ENCODE peak calls at places on chromosomes 7 and 10, in eight cellular contexts. One of them, this sample, is unnamed.

GRCh38 chr7:67644149-67644548 is 647.5 kb downstream of the TYW1 start:
- DNase-seq in cardiac muscle cell: no peak
- DNase-seq in fibroblast of lung: no peak
- DNase-seq in suprapubic skin: no peak
- DNase-seq in GM06990: no peak
- DNase-seq in mammary epithelial cell: no peak
- DNase-seq in upper lobe of right lung: no peak
- DNase-seq in CD8-positive, alpha-beta T cell: no peak
- DNase-seq in this sample: no peak

GRCh38 chr7:134024729-134025128 is 102.4 kb upstream of the LRGUK start:
- DNase-seq in cardiac muscle cell: no peak
- DNase-seq in fibroblast of lung: peak
- DNase-seq in suprapubic skin: no peak
- DNase-seq in GM06990: no peak
- DNase-seq in mammary epithelial cell: no peak
- DNase-seq in upper lobe of right lung: no peak
- DNase-seq in CD8-positive, alpha-beta T cell: no peak
- DNase-seq in this sample: no peak

GRCh38 chr10:121543545-121543944 is 54.7 kb downstream of the FGFR2 start:
- DNase-seq in cardiac muscle cell: no peak
- DNase-seq in fibroblast of lung: no peak
- DNase-seq in suprapubic skin: no peak
- DNase-seq in GM06990: no peak
- DNase-seq in mammary epithelial cell: no peak
- DNase-seq in upper lobe of right lung: no peak
- DNase-seq in CD8-positive, alpha-beta T cell: no peak
- DNase-seq in this sample: no peak

GRCh38 chr10:87767253-87767652 is 50.8 kb downstream of the ATAD1 start:
- DNase-seq in cardiac muscle cell: no peak
- DNase-seq in fibroblast of lung: no peak
- DNase-seq in suprapubic skin: no peak
- DNase-seq in GM06990: no peak
- DNase-seq in mammary epithelial cell: no peak
- DNase-seq in upper lobe of right lung: no peak
- DNase-seq in CD8-positive, alpha-beta T cell: no peak
- DNase-seq in this sample: no peak

GRCh38 chr7:31062746-31063435 is 10.8 kb downstream of the ADCYAP1R1 start:
- DNase-seq in cardiac muscle cell: no peak
- DNase-seq in fibroblast of lung: no peak
- DNase-seq in suprapubic skin: no peak
- DNase-seq in GM06990: no peak
- DNase-seq in mammary epithelial cell: no peak
- DNase-seq in upper lobe of right lung: no peak
- DNase-seq in CD8-positive, alpha-beta T cell: no peak
- DNase-seq in this sample: no peak

GRCh38 chr10:94299417-94299816 is 63.3 kb downstream of the NOC3L start:
- DNase-seq in cardiac muscle cell: no peak
- DNase-seq in fibroblast of lung: peak
- DNase-seq in suprapubic skin: no peak
- DNase-seq in GM06990: no peak
- DNase-seq in mammary epithelial cell: peak
- DNase-seq in upper lobe of right lung: no peak
- DNase-seq in CD8-positive, alpha-beta T cell: no peak
- DNase-seq in this sample: no peak

GRCh38 chr10:21899736-21900135 is 103.8 kb downstream of the DNAJC1 start:
- DNase-seq in cardiac muscle cell: peak
- DNase-seq in fibroblast of lung: peak
- DNase-seq in suprapubic skin: no peak
- DNase-seq in GM06990: no peak
- DNase-seq in mammary epithelial cell: no peak
- DNase-seq in upper lobe of right lung: no peak
- DNase-seq in CD8-positive, alpha-beta T cell: no peak
- DNase-seq in this sample: no peak

GRCh38 chr7:131521651-131522163 is 34.7 kb downstream of the PODXL start:
- DNase-seq in cardiac muscle cell: no peak
- DNase-seq in fibroblast of lung: no peak
- DNase-seq in suprapubic skin: no peak
- DNase-seq in GM06990: no peak
- DNase-seq in mammary epithelial cell: no peak
- DNase-seq in upper lobe of right lung: peak
- DNase-seq in CD8-positive, alpha-beta T cell: no peak
- DNase-seq in this sample: no peak

GRCh38 chr10:93458821-93459257 is 23.3 kb downstream of the MYOF start:
- DNase-seq in cardiac muscle cell: peak
- DNase-seq in fibroblast of lung: peak
- DNase-seq in suprapubic skin: no peak
- DNase-seq in GM06990: no peak
- DNase-seq in mammary epithelial cell: peak
- DNase-seq in upper lobe of right lung: peak
- DNase-seq in CD8-positive, alpha-beta T cell: no peak
- DNase-seq in this sample: peak

GRCh38 chr7:35839860-35840854 is 39.3 kb downstream of the SEPTIN7 start:
- DNase-seq in cardiac muscle cell: no peak
- DNase-seq in fibroblast of lung: peak
- DNase-seq in suprapubic skin: no peak
- DNase-seq in GM06990: no peak
- DNase-seq in mammary epithelial cell: peak
- DNase-seq in upper lobe of right lung: no peak
- DNase-seq in CD8-positive, alpha-beta T cell: no peak
- DNase-seq in this sample: peak

GRCh38 chr7:107958764-107959526 is 44.0 kb downstream of the LAMB1 start:
- DNase-seq in cardiac muscle cell: no peak
- DNase-seq in fibroblast of lung: peak
- DNase-seq in suprapubic skin: no peak
- DNase-seq in GM06990: no peak
- DNase-seq in mammary epithelial cell: peak
- DNase-seq in upper lobe of right lung: no peak
- DNase-seq in CD8-positive, alpha-beta T cell: no peak
- DNase-seq in this sample: peak

GRCh38 chr7:81457858-81458522 is 311.9 kb downstream of the HGF start:
- DNase-seq in cardiac muscle cell: peak
- DNase-seq in fibroblast of lung: peak
- DNase-seq in suprapubic skin: no peak
- DNase-seq in GM06990: no peak
- DNase-seq in mammary epithelial cell: no peak
- DNase-seq in upper lobe of right lung: no peak
- DNase-seq in CD8-positive, alpha-beta T cell: no peak
- DNase-seq in this sample: no peak
- TF ChIP-seq CTCF in cardiac muscle cell: peak
- TF ChIP-seq CTCF in fibroblast of lung: no peak
- TF ChIP-seq CTCF in suprapubic skin: no peak
- TF ChIP-seq CTCF in GM06990: no peak
- TF ChIP-seq CTCF in mammary epithelial cell: peak
- TF ChIP-seq CTCF in upper lobe of right lung: peak
- TF ChIP-seq CTCF in CD8-positive, alpha-beta T cell: no peak
- TF ChIP-seq CTCF in this sample: peak

DNA sequence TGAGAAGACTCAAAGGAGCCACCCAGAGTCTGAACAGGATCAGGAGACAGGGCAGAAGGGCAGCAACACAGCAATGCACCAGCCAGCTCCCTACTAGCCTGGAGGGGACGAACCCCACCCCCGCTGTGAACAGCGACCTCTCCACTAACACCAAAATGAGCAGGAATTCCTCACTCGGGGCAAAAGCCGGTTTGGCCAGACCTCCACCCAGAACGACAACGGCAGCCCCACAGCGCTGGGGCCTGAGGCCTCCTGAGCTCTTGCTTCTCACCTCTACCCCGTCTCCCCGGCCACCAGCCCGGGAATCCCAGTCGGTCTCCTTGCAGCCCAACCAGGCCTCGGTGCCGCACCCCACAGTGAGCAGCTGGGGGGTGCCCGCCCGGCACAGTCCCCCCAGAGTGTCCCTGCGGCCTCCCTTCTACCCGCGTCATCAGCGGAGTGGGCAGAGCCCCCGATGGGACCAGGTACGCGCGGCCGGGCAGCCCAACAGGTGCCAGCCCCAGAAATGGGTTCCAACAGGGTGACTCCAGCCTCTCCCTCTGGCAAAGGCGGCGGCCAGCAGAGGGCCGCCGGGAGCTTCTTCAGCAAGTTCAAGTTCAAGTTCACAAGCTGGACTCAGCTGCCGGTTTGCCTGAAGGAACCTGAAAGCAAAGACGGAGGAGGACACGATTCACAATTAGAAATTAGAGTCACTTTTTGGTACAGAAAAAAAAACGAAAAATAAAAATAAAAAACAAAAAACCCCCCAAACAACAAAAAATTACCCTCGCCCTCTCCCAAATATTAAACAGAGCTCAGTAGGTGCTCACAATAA is 129.0 kb downstream of the MARCHF5 start:
- DNase-seq in cardiac muscle cell: peak
- DNase-seq in fibroblast of lung: peak
- DNase-seq in suprapubic skin: peak
- DNase-seq in GM06990: no peak
- DNase-seq in mammary epithelial cell: no peak
- DNase-seq in upper lobe of right lung: peak
- DNase-seq in CD8-positive, alpha-beta T cell: no peak
- DNase-seq in this sample: no peak
- H3K4me3 ChIP-seq in cardiac muscle cell: peak
- H3K4me3 ChIP-seq in fibroblast of lung: peak
- H3K4me3 ChIP-seq in suprapubic skin: peak
- H3K4me3 ChIP-seq in GM06990: no peak
- H3K4me3 ChIP-seq in mammary epithelial cell: no peak
- H3K4me3 ChIP-seq in upper lobe of right lung: peak
- H3K4me3 ChIP-seq in CD8-positive, alpha-beta T cell: no peak
- H3K4me3 ChIP-seq in this sample: peak

GRCh38 chr7:98409843-98410242 is 9.0 kb upstream of the BAIAP2L1 start:
- DNase-seq in cardiac muscle cell: no peak
- DNase-seq in fibroblast of lung: no peak
- DNase-seq in suprapubic skin: no peak
- DNase-seq in GM06990: no peak
- DNase-seq in mammary epithelial cell: no peak
- DNase-seq in upper lobe of right lung: no peak
- DNase-seq in CD8-positive, alpha-beta T cell: no peak
- DNase-seq in this sample: no peak
- TF ChIP-seq CTCF in cardiac muscle cell: no peak
- TF ChIP-seq CTCF in fibroblast of lung: no peak
- TF ChIP-seq CTCF in suprapubic skin: no peak
- TF ChIP-seq CTCF in GM06990: no peak
- TF ChIP-seq CTCF in mammary epithelial cell: no peak
- TF ChIP-seq CTCF in upper lobe of right lung: no peak
- TF ChIP-seq CTCF in CD8-positive, alpha-beta T cell: no peak
- TF ChIP-seq CTCF in this sample: no peak

DNA sequence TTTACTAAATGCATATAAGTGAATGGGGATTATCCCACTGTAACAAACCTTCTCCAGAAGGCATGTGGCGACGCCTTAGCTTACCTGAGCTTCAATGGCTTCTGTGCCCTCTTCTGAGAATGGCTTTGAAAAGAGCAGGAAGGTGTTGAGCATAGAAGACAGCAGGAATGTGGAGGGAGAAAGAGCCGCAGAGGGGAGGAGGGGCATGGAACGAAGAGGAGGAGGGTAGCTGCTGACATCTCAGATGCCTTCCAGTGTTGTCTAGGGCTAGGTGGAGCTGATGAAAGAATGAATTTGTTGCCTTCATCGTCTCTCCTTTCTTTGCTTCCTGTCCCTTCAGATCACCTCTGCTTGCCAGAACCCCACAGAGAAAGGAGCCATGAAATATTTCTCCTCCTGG is 86.2 kb downstream of the ITIH5 start:
- DNase-seq in cardiac muscle cell: peak
- DNase-seq in fibroblast of lung: no peak
- DNase-seq in suprapubic skin: no peak
- DNase-seq in GM06990: no peak
- DNase-seq in mammary epithelial cell: no peak
- DNase-seq in upper lobe of right lung: no peak
- DNase-seq in CD8-positive, alpha-beta T cell: no peak
- DNase-seq in this sample: no peak
- H3K4me3 ChIP-seq in cardiac muscle cell: no peak
- H3K4me3 ChIP-seq in fibroblast of lung: no peak
- H3K4me3 ChIP-seq in suprapubic skin: no peak
- H3K4me3 ChIP-seq in GM06990: no peak
- H3K4me3 ChIP-seq in mammary epithelial cell: no peak
- H3K4me3 ChIP-seq in upper lobe of right lung: no peak
- H3K4me3 ChIP-seq in CD8-positive, alpha-beta T cell: no peak
- H3K4me3 ChIP-seq in this sample: no peak

GRCh38 chr10:50419756-50420155 is 168.4 kb upstream of the ASAH2 start:
- DNase-seq in cardiac muscle cell: no peak
- DNase-seq in fibroblast of lung: no peak
- DNase-seq in suprapubic skin: no peak
- DNase-seq in GM06990: no peak
- DNase-seq in mammary epithelial cell: no peak
- DNase-seq in upper lobe of right lung: no peak
- DNase-seq in CD8-positive, alpha-beta T cell: no peak
- DNase-seq in this sample: no peak

GRCh38 chr10:50419091-50419490 is 167.8 kb upstream of the ASAH2 start:
- DNase-seq in cardiac muscle cell: no peak
- DNase-seq in fibroblast of lung: no peak
- DNase-seq in suprapubic skin: no peak
- DNase-seq in GM06990: no peak
- DNase-seq in mammary epithelial cell: no peak
- DNase-seq in upper lobe of right lung: no peak
- DNase-seq in CD8-positive, alpha-beta T cell: no peak
- DNase-seq in this sample: no peak

GRCh38 chr10:50420166-50420565 is 168.8 kb upstream of the ASAH2 start:
- DNase-seq in cardiac muscle cell: no peak
- DNase-seq in fibroblast of lung: no peak
- DNase-seq in suprapubic skin: no peak
- DNase-seq in GM06990: no peak
- DNase-seq in mammary epithelial cell: no peak
- DNase-seq in upper lobe of right lung: no peak
- DNase-seq in CD8-positive, alpha-beta T cell: no peak
- DNase-seq in this sample: no peak

GRCh38 chr10:50422259-50422658 is 170.9 kb upstream of the ASAH2 start:
- DNase-seq in cardiac muscle cell: no peak
- DNase-seq in fibroblast of lung: peak
- DNase-seq in suprapubic skin: no peak
- DNase-seq in GM06990: no peak
- DNase-seq in mammary epithelial cell: no peak
- DNase-seq in upper lobe of right lung: no peak
- DNase-seq in CD8-positive, alpha-beta T cell: no peak
- DNase-seq in this sample: no peak

DNA sequence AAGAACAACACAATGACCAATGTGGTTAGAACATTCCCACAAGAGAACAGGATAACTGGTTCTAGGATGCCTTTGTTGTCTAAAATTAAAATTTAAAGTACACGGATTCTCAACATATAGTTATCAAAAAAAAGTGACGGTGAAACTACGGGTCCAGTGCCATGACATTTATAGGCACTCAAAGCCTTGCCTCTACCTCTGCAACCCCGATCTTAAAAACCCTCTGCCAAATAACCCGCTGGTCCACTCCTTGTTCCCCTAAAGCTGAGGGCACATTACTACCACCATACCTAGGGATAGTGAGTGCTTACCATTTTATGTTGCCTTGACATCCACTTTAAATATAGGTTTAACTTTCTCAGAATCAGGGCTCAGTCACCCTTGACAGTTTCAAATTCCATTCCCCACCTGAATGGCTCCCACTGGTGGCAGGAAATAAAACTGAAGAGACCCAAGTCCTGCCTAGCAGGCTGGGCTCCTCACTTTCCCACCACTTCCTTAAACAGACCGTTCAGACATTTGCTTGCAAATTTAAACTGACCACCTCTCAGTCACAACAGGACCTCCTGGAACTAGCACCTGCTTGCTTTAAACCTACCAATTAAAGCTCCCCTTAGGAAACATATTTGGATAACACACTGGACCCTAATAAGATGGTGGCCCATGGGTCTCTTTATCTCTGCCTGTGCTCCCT is 169.9 kb upstream of the ASAH2 start:
- DNase-seq in cardiac muscle cell: peak
- DNase-seq in fibroblast of lung: peak
- DNase-seq in suprapubic skin: no peak
- DNase-seq in GM06990: no peak
- DNase-seq in mammary epithelial cell: peak
- DNase-seq in upper lobe of right lung: no peak
- DNase-seq in CD8-positive, alpha-beta T cell: no peak
- DNase-seq in this sample: no peak
- TF ChIP-seq CTCF in cardiac muscle cell: peak
- TF ChIP-seq CTCF in fibroblast of lung: peak
- TF ChIP-seq CTCF in suprapubic skin: peak
- TF ChIP-seq CTCF in GM06990: peak
- TF ChIP-seq CTCF in mammary epithelial cell: peak
- TF ChIP-seq CTCF in upper lobe of right lung: peak
- TF ChIP-seq CTCF in CD8-positive, alpha-beta T cell: peak
- TF ChIP-seq CTCF in this sample: peak

GRCh38 chr10:60141916-60142559 is 235.7 kb upstream of the CCDC6 start:
- DNase-seq in cardiac muscle cell: no peak
- DNase-seq in fibroblast of lung: no peak
- DNase-seq in suprapubic skin: no peak
- DNase-seq in GM06990: no peak
- DNase-seq in mammary epithelial cell: no peak
- DNase-seq in upper lobe of right lung: no peak
- DNase-seq in CD8-positive, alpha-beta T cell: no peak
- DNase-seq in this sample: no peak
- H3K4me3 ChIP-seq in cardiac muscle cell: no peak
- H3K4me3 ChIP-seq in fibroblast of lung: no peak
- H3K4me3 ChIP-seq in suprapubic skin: no peak
- H3K4me3 ChIP-seq in GM06990: no peak
- H3K4me3 ChIP-seq in mammary epithelial cell: no peak
- H3K4me3 ChIP-seq in upper lobe of right lung: no peak
- H3K4me3 ChIP-seq in CD8-positive, alpha-beta T cell: no peak
- H3K4me3 ChIP-seq in this sample: no peak